ENCODE peak calls at places on chromosomes 7 and 10, in seven cellular contexts. T, U, N, I, B, K and Q are unnamed samples. For H3K27me3, the result is how much of the 10 kb centered on the place peaks cover.

GRCh38 chr7:65983965-65984654 is 2.1 kb upstream of the GUSB start:
- DNase-seq in K (no peak), B (no peak), N (no peak), T (peak), U (peak), I (no peak), Q (no peak)

GRCh38 chr10:61760943-61761824 is 98.5 kb downstream of the CABCOCO1 start:
- DNase-seq in K (no peak), I (no peak), B (no peak), U (peak), T (peak), N (peak), Q (no peak)

GRCh38 chr7:29879609-29880008 is 73.3 kb downstream of the WIPF3 start:
- DNase-seq in T (peak), K (no peak), I (no peak), U (peak), N (peak), B (peak), Q (no peak)

GRCh38 chr10:90722832-90723231 is 135.0 kb downstream of the HTR7 start:
- DNase-seq in I (no peak), U (no peak), T (no peak), N (no peak), B (no peak), K (no peak), Q (no peak)

GRCh38 chr10:77195101-77195500 is 442.5 kb downstream of the KCNMA1 start:
- DNase-seq in K (no peak), N (peak), T (peak), I (no peak), B (peak), U (peak), Q (no peak)

GRCh38 chr10:133127291-133128125 is 32.5 kb upstream of the KNDC1 start:
- DNase-seq in B (peak), N (peak), T (peak), K (peak), U (no peak), I (peak), Q (no peak)

GRCh38 chr7:33111614-33112013 is 2.4 kb upstream of the RP9 start:
- DNase-seq in B (no peak), U (peak), K (no peak), N (no peak), T (no peak), I (no peak), Q (no peak)

GRCh38 chr10:86139066-86139657 is 227.4 kb downstream of the GRID1 start:
- DNase-seq in K (peak), T (peak), U (no peak), I (peak), B (no peak), N (peak), Q (peak)

GRCh38 chr7:157359581-157359980 is 22.8 kb downstream of the DNAJB6 start:
- DNase-seq in K (no peak), N (no peak), B (no peak), U (no peak), I (no peak), T (no peak), Q (no peak)

GRCh38 chr10:104117839-104118323 is 4.1 kb upstream of the SFR1 start:
- DNase-seq in B (no peak), U (peak), T (peak), K (no peak), I (no peak), N (peak), Q (no peak)

GRCh38 chr10:114471906-114472873 is 67.9 kb upstream of the AFAP1L2 start:
- DNase-seq in I (peak), U (no peak), B (no peak), K (peak), N (no peak), T (peak), Q (no peak)

GRCh38 chr7:130369110-130369711 is 11.1 kb upstream of the CPA1 start:
- DNase-seq in B (peak), T (no peak), I (no peak), N (peak), K (peak), U (no peak), Q (no peak)

GRCh38 chr10:117499248-117500105 is 43.1 kb upstream of the EMX2 start:
- DNase-seq in U (peak), I (no peak), K (no peak), T (peak), B (no peak), N (peak), Q (no peak)

GRCh38 chr10:35739998-35740397 is 97.9 kb upstream of the FZD8 start:
- DNase-seq in T (peak), I (no peak), B (no peak), N (peak), U (peak), K (no peak), Q (no peak)

GRCh38 chr10:88194041-88194887 is 330.8 kb downstream of the PTEN start:
- DNase-seq in T (no peak), N (peak), B (no peak), I (no peak), U (peak), K (no peak), Q (no peak)

GRCh38 chr7:137948845-137949330 is 53.0 kb downstream of the CREB3L2 start:
- DNase-seq in I (no peak), U (no peak), T (no peak), B (no peak), N (no peak), K (no peak), Q (no peak)

GRCh38 chr7:45184326-45185027 is 26.9 kb downstream of the RAMP3 start:
- DNase-seq in B (peak), T (no peak), I (no peak), K (peak), U (no peak), N (no peak), Q (no peak)

GRCh38 chr7:142603870-142604448 is 145.3 kb upstream of the PRSS1 start:
- DNase-seq in B (no peak), N (peak), T (peak), I (peak), U (peak), K (peak), Q (peak)

GRCh38 chr10:114925675-114926204 is 12.3 kb upstream of the TRUB1 start:
- DNase-seq in N (peak), K (no peak), T (peak), U (peak), B (no peak), I (no peak), Q (no peak)

GRCh38 chr7:100965051-100965722 is 4.2 kb upstream of the MUC12 start:
- DNase-seq in U (no peak), K (no peak), N (no peak), B (peak), I (peak), T (no peak), Q (no peak)

GRCh38 chr7:136692221-136692620 is 176.2 kb upstream of the CHRM2 start:
- DNase-seq in K (no peak), I (no peak), U (no peak), B (no peak), N (no peak), T (no peak), Q (no peak)
- H3K4me3 ChIP-seq in K (no peak), I (no peak), U (no peak), B (no peak), N (no peak), T (no peak), Q (no peak)

GRCh38 chr7:80783177-80783687 is 135.6 kb downstream of the SEMA3C start:
- DNase-seq in B (peak), T (no peak), N (no peak), K (no peak), U (no peak), I (no peak), Q (no peak)
- H3K27ac ChIP-seq in B (peak), T (peak), N (peak), K (no peak), U (peak), I (no peak), Q (no peak)

GRCh38 chr7:156218544-156219306 is 406.5 kb upstream of the SHH start:
- DNase-seq in B (no peak), K (no peak), N (no peak), I (no peak), U (no peak), T (no peak), Q (no peak)

GRCh38 chr7:156222151-156222550 is 409.9 kb upstream of the SHH start:
- DNase-seq in N (no peak), U (no peak), T (no peak), B (no peak), I (peak), K (no peak), Q (no peak)

GRCh38 chr7:156219307-156220077 is 407.2 kb upstream of the SHH start:
- DNase-seq in N (no peak), T (no peak), I (no peak), K (no peak), U (no peak), B (no peak), Q (no peak)

GRCh38 chr7:156220701-156221100 is 408.4 kb upstream of the SHH start:
- DNase-seq in B (no peak), I (no peak), N (no peak), K (no peak), U (no peak), T (no peak), Q (no peak)

GRCh38 chr7:156220078-156220605 is 407.9 kb upstream of the SHH start:
- DNase-seq in N (no peak), K (no peak), T (no peak), U (no peak), I (peak), B (no peak), Q (no peak)
- H3K27me3 ChIP-seq in N (under half), K (under half), T (half or more), U (under half), I (under half), B (under half), Q (under half)

GRCh38 chr7:38181111-38181510 is 3.1 kb downstream of the STARD3NL start:
- DNase-seq in N (no peak), T (no peak), B (no peak), U (no peak), I (no peak), K (no peak), Q (no peak)
- H3K4me3 ChIP-seq in N (no peak), T (no peak), B (no peak), U (no peak), I (no peak), K (no peak), Q (no peak)